ENCODE peak calls at places on chromosomes 11 and 22, in four cellular contexts. E, F, Y and S are unnamed samples.

GRCh38 chr11:108698844-108699642 is 34.2 kb downstream of the DDX10 start:
- DNase-seq in E (no peak), F (no peak), Y (peak; percentile 45), S (no peak)

GRCh38 chr22:38177926-38178604 is 3.6 kb downstream of the PLA2G6 start:
- DNase-seq in E (peak; percentile 89), F (peak; percentile 52), Y (no peak), S (peak; percentile 90)

GRCh38 chr22:29336751-29337490 is 21.4 kb upstream of the RASL10A start:
- DNase-seq in E (no peak), F (no peak), Y (no peak), S (no peak)

GRCh38 chr22:31585161-31585859 is 76.7 kb downstream of the PISD start:
- DNase-seq in E (peak; percentile 60), F (peak; percentile 77), Y (no peak), S (no peak)

GRCh38 chr11:70466596-70466995 is 68.3 kb downstream of the CTTN start:
- DNase-seq in E (no peak), F (no peak), Y (no peak), S (no peak)

GRCh38 chr22:17797721-17798559 is 23.7 kb upstream of the BID start:
- DNase-seq in E (no peak), F (no peak), Y (peak; percentile 95), S (no peak)

GRCh38 chr11:126543691-126544090 is 188.2 kb downstream of the ST3GAL4 start:
- DNase-seq in E (no peak), F (no peak), Y (no peak), S (no peak)

GRCh38 chr22:37566329-37566837 is 6.1 kb downstream of the CDC42EP1 start:
- DNase-seq in E (no peak), F (no peak), Y (no peak), S (no peak)

GRCh38 chr22:46129390-46130041 is 20.8 kb upstream of the PPARA start:
- DNase-seq in E (no peak), F (no peak), Y (no peak), S (no peak)

GRCh38 chr11:66745356-66746235 is 16.6 kb upstream of the SPTBN2 start:
- DNase-seq in E (no peak), F (peak; percentile 51), Y (no peak), S (peak; percentile 10)

GRCh38 chr22:33785283-33785991 is 134.8 kb downstream of the LARGE1 start:
- DNase-seq in E (peak; percentile 88), F (no peak), Y (peak; percentile 24), S (no peak)

GRCh38 chr11:22670803-22671202 is 4.4 kb downstream of the GAS2 start:
- DNase-seq in E (peak; percentile 3), F (peak; percentile 23), Y (no peak), S (peak; percentile 44)

GRCh38 chr11:12173111-12173510 is 62.7 kb downstream of the MICAL2 start:
- DNase-seq in E (no peak), F (no peak), Y (no peak), S (no peak)

GRCh38 chr11:17851697-17852096 is 117.1 kb downstream of the KCNC1 start:
- DNase-seq in E (no peak), F (no peak), Y (no peak), S (no peak)

GRCh38 chr11:94855666-94856065 is 87.5 kb downstream of the AMOTL1 start:
- DNase-seq in E (no peak), F (no peak), Y (no peak), S (no peak)

GRCh38 chr11:71947498-71947897 is 18.7 kb downstream of the RNF121 start:
- DNase-seq in E (no peak), F (peak; percentile 25), Y (no peak), S (no peak)

GRCh38 chr11:32960553-32961164 is 55.0 kb upstream of the DEPDC7 start:
- DNase-seq in E (peak; percentile 71), F (peak; percentile 55), Y (peak; percentile 21), S (peak; percentile 60)

GRCh38 chr22:45304971-45305370 is 4.8 kb upstream of the FAM118A start:
- DNase-seq in E (no peak), F (no peak), Y (no peak), S (no peak)

GRCh38 chr11:119509969-119510401 is 87.0 kb upstream of the THY1 start:
- DNase-seq in E (peak; percentile 92), F (peak; percentile 12), Y (peak; percentile 76), S (no peak)

GRCh38 chr11:123654566-123655081 is at the start of gene SCN3B:
- DNase-seq in E (peak; percentile 61), F (peak; percentile 75), Y (no peak), S (peak; percentile 84)

GRCh38 chr11:132054822-132055221 is 684.4 kb downstream of the NTM start:
- DNase-seq in E (peak; percentile 89), F (no peak), Y (no peak), S (no peak)

GRCh38 chr11:93085097-93085496 is 112.7 kb downstream of the SLC36A4 start:
- DNase-seq in E (peak; percentile 44), F (no peak), Y (no peak), S (no peak)

GRCh38 chr11:96238563-96239166 is 104.3 kb downstream of the MAML2 start:
- DNase-seq in E (peak; percentile 72), F (no peak), Y (no peak), S (no peak)

GRCh38 chr22:43985532-43985931 is 30.3 kb downstream of the SAMM50 start:
- DNase-seq in E (no peak), F (peak; percentile 91), Y (no peak), S (no peak)

GRCh38 chr11:57379732-57380131 is 1.2 kb downstream of the PRG3 start:
- DNase-seq in E (peak; percentile 24), F (peak; percentile 58), Y (no peak), S (peak; percentile 25)

GRCh38 chr11:12569499-12570040 is 104.7 kb upstream of the TEAD1 start:
- DNase-seq in E (peak; percentile 77), F (no peak), Y (no peak), S (no peak)

GRCh38 chr11:63251312-63251711 is 7.9 kb upstream of the SLC22A25 start:
- DNase-seq in E (no peak), F (no peak), Y (no peak), S (no peak)

GRCh38 chr11:59273008-59273841 is 60.5 kb upstream of the MPEG1 start:
- DNase-seq in E (no peak), F (no peak), Y (peak; percentile 79), S (no peak)

GRCh38 chr22:50670914-50671538 is 1.6 kb upstream of the SHANK3 start:
- DNase-seq in E (no peak), F (no peak), Y (no peak), S (no peak)

GRCh38 chr11:69310934-69311766 is 17.2 kb downstream of the MYEOV start:
- DNase-seq in E (no peak), F (no peak), Y (peak; percentile 21), S (no peak)
- H3K27ac ChIP-seq in E (no peak overlapping the region), F (no peak overlapping the region), Y (no peak overlapping the region), S (peak overlapping the region; percentile 62)

GRCh38 chr11:113555071-113555739 is 80.0 kb upstream of the DRD2 start:
- DNase-seq in E (no peak), F (peak; percentile 78), Y (no peak), S (no peak)
- TF ChIP-seq FOS in E (no peak), F (no peak), Y (no peak), S (no peak)

DNA sequence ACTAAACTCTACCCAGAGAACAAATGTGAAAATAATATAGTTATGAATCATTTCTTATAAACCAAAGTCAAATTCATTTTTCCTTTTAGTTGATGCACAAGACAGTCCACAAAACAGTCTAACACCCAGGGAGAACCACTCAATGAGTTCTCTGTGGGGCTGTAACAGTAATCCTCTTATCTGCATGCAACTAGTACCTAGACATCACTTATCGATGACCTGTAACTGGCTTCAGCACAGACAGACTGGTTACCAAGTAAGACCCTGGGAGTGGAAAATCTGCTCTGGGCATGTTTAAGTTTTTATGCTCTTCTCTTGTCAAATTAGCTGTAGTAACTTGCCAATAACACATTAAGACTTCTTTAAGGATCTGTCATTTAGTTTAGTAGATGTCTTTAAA is 46.6 kb downstream of the PITPNB start:
- DNase-seq in E (no peak), F (no peak), Y (no peak), S (no peak)
- H3K36me3 ChIP-seq in E (peaks cover 19% of the 10 kb centered on the region), F (peaks cover 69% of the 10 kb centered on the region), Y (peaks cover 34% of the 10 kb centered on the region), S (peaks cover 14% of the 10 kb centered on the region)

DNA sequence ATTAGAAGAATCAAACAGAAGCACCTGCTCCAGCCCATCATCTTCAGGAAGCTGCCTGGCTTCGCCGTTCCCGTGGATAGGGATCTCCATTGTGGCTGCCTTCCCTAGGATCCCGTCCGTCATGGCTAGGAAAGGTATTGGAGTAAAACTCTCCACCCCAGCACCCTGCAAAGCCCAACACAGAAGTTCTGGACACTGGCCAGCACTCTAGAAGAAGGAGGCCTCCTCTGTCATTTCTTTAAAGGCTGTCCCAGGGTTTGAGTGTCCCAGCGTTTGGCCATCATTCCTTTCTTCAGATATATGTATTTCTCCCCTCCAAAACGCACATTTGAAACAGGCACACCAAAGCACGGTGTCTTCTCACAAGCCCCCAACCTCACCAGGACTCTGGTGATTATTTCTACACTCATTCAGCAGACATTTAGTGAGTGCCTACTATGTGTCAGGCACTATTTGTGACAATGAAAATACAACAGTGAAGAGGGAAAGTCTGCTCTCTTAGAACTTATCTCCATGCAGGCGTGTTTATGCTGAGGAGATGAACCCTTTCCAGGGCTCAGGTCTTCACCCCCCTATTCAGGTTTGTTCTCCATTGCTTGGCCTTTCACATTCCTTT is 724 bp downstream of the ARFIP2 start:
- DNase-seq in E (no peak), F (no peak), Y (no peak), S (no peak)
- H3K27ac ChIP-seq in E (peak overlapping the region; percentile 83), F (peak overlapping the region; percentile 93), Y (peak overlapping the region; percentile 76), S (peak overlapping the region; percentile 72)

GRCh38 chr11:24886880-24887619 is 390.2 kb downstream of the LUZP2 start:
- DNase-seq in E (no peak), F (no peak), Y (no peak), S (no peak)
- TF ChIP-seq FOS in E (no peak), F (no peak), Y (no peak), S (no peak)

GRCh38 chr11:105611837-105612480 is 2.1 kb downstream of the GRIA4 start:
- DNase-seq in E (no peak), F (no peak), Y (no peak), S (no peak)

GRCh38 chr11:105611414-105611813 is 1.5 kb downstream of the GRIA4 start:
- DNase-seq in E (no peak), F (no peak), Y (no peak), S (peak; percentile 5)

GRCh38 chr11:105610796-105611361 is 1.0 kb downstream of the GRIA4 start:
- DNase-seq in E (no peak), F (no peak), Y (no peak), S (peak; percentile 12)

GRCh38 chr11:105609832-105610781 is at the start of gene GRIA4:
- DNase-seq in E (peak; percentile 74), F (no peak), Y (no peak), S (peak; percentile 29)

GRCh38 chr11:105609341-105609781 is 512 bp upstream of the GRIA4 start:
- DNase-seq in E (peak; percentile 17), F (peak; percentile 3), Y (no peak), S (peak; percentile 39)
- H3K36me3 ChIP-seq in E (no peaks in the 10 kb centered on the region), F (no peaks in the 10 kb centered on the region), Y (no peaks in the 10 kb centered on the region), S (no peaks in the 10 kb centered on the region)

GRCh38 chr11:75011357-75011756 is 22.6 kb downstream of the NEU3 start:
- DNase-seq in E (no peak), F (no peak), Y (no peak), S (no peak)
- H3K27ac ChIP-seq in E (no peak overlapping the region), F (no peak overlapping the region), Y (no peak overlapping the region), S (no peak overlapping the region)